ENCODE peak calls at places on chromosomes 3 and 15, in ten cellular contexts. F, B, K, Z, T, G, Q, U, O and A are unnamed samples.

GRCh38 chr3:17118771-17119170 is 234.0 kb downstream of the PLCL2 start:
- DNase-seq in F (no peak), B (no peak), K (no peak), Z (no peak), T (no peak), G (no peak), Q (no peak), U (no peak), O (no peak), A (no peak)

GRCh38 chr15:74202461-74203401 is at the start of gene STRA6:
- DNase-seq in F (no peak), B (peak), K (peak), Z (peak), T (peak), G (no peak), Q (peak), U (no peak), O (no peak), A (no peak)

GRCh38 chr3:194852836-194853508 is 167.3 kb downstream of the FAM43A start:
- DNase-seq in F (no peak), B (no peak), K (no peak), Z (peak), T (no peak), G (no peak), Q (no peak), U (no peak), O (no peak), A (no peak)

GRCh38 chr3:14445773-14446172 is 43.4 kb downstream of the SLC6A6 start:
- DNase-seq in F (no peak), B (no peak), K (no peak), Z (no peak), T (no peak), G (no peak), Q (no peak), U (no peak), O (no peak), A (no peak)

GRCh38 chr15:55320963-55321362 is 1.9 kb downstream of the PIGB start:
- DNase-seq in F (no peak), B (no peak), K (no peak), Z (no peak), T (no peak), G (no peak), Q (no peak), U (no peak), O (no peak), A (no peak)

GRCh38 chr3:30805695-30806094 is 88.8 kb downstream of the GADL1 start:
- DNase-seq in F (no peak), B (no peak), K (no peak), Z (no peak), T (no peak), G (no peak), Q (no peak), U (no peak), O (no peak), A (no peak)

GRCh38 chr15:84598250-84598649 is 2.6 kb upstream of the ZSCAN2 start:
- DNase-seq in F (no peak), B (no peak), K (no peak), Z (peak), T (peak), G (peak), Q (no peak), U (no peak), O (no peak), A (peak)

GRCh38 chr3:14771593-14772497 is 46.9 kb upstream of the FGD5 start:
- DNase-seq in F (no peak), B (no peak), K (no peak), Z (no peak), T (no peak), G (no peak), Q (no peak), U (no peak), O (no peak), A (no peak)

GRCh38 chr15:80159811-80160569 is 7.2 kb downstream of the FAH start:
- DNase-seq in F (no peak), B (no peak), K (no peak), Z (no peak), T (peak), G (no peak), Q (no peak), U (peak), O (no peak), A (no peak)

GRCh38 chr3:50139308-50139707 is 15.8 kb upstream of the SEMA3F start:
- DNase-seq in F (no peak), B (no peak), K (no peak), Z (peak), T (no peak), G (no peak), Q (no peak), U (no peak), O (no peak), A (no peak)

GRCh38 chr15:58521293-58521991 is 89.7 kb downstream of the LIPC start:
- DNase-seq in F (peak), B (peak), K (peak), Z (no peak), T (peak), G (no peak), Q (peak), U (peak), O (peak), A (peak)

GRCh38 chr15:90994417-90995311 is at the start of gene PRC1:
- DNase-seq in F (peak), B (peak), K (peak), Z (peak), T (peak), G (peak), Q (peak), U (peak), O (peak), A (peak)

GRCh38 chr15:35663956-35664355 is 118.0 kb upstream of the DPH6 start:
- DNase-seq in F (no peak), B (no peak), K (no peak), Z (no peak), T (no peak), G (no peak), Q (no peak), U (no peak), O (no peak), A (no peak)

GRCh38 chr15:97998307-97999071 is 38.0 kb downstream of the ARRDC4 start:
- DNase-seq in F (no peak), B (peak), K (no peak), Z (no peak), T (no peak), G (no peak), Q (no peak), U (no peak), O (no peak), A (no peak)

GRCh38 chr15:66835558-66835878 is 133.5 kb downstream of the SMAD6 start:
- DNase-seq in F (no peak), B (no peak), K (no peak), Z (no peak), T (peak), G (peak), Q (no peak), U (peak), O (no peak), A (no peak)

GRCh38 chr15:65409284-65409631 is 13.5 kb downstream of the IGDCC4 start:
- DNase-seq in F (peak), B (peak), K (no peak), Z (no peak), T (peak), G (peak), Q (no peak), U (no peak), O (no peak), A (peak)

GRCh38 chr15:31311735-31312134 is 14.9 kb upstream of the KLF13 start:
- DNase-seq in F (no peak), B (no peak), K (no peak), Z (no peak), T (no peak), G (no peak), Q (no peak), U (no peak), O (no peak), A (no peak)

GRCh38 chr15:63425426-63425825 is 43.8 kb upstream of the CA12 start:
- DNase-seq in F (no peak), B (no peak), K (no peak), Z (no peak), T (no peak), G (no peak), Q (no peak), U (no peak), O (no peak), A (no peak)

GRCh38 chr3:23248594-23249131 is 45.5 kb downstream of the UBE2E2 start:
- DNase-seq in F (no peak), B (no peak), K (no peak), Z (no peak), T (no peak), G (no peak), Q (no peak), U (no peak), O (no peak), A (no peak)

GRCh38 chr3:140438736-140439505 is 238.9 kb upstream of the TRIM42 start:
- DNase-seq in F (no peak), B (no peak), K (no peak), Z (no peak), T (no peak), G (no peak), Q (no peak), U (no peak), O (no peak), A (no peak)

GRCh38 chr3:142447308-142447851 is 457 bp downstream of the XRN1 start:
- DNase-seq in F (no peak), B (peak), K (peak), Z (peak), T (peak), G (peak), Q (peak), U (no peak), O (peak), A (peak)

GRCh38 chr15:89115547-89115946 is 27.3 kb downstream of the ABHD2 start:
- DNase-seq in F (no peak), B (no peak), K (no peak), Z (no peak), T (no peak), G (peak), Q (no peak), U (no peak), O (no peak), A (no peak)

GRCh38 chr15:88610756-88611231 is 10.3 kb upstream of the AEN start:
- DNase-seq in F (no peak), B (no peak), K (no peak), Z (peak), T (peak), G (peak), Q (no peak), U (no peak), O (no peak), A (no peak)

GRCh38 chr3:186789554-186790260 is 6.3 kb downstream of the EIF4A2 start:
- DNase-seq in F (no peak), B (no peak), K (no peak), Z (no peak), T (peak), G (peak), Q (no peak), U (no peak), O (no peak), A (no peak)

GRCh38 chr3:186787642-186788481 is 4.5 kb downstream of the EIF4A2 start:
- DNase-seq in F (no peak), B (no peak), K (no peak), Z (no peak), T (peak), G (peak), Q (no peak), U (no peak), O (no peak), A (no peak)

GRCh38 chr3:186790261-186790981 is 7.0 kb downstream of the EIF4A2 start:
- DNase-seq in F (no peak), B (peak), K (peak), Z (no peak), T (peak), G (peak), Q (peak), U (no peak), O (peak), A (no peak)

GRCh38 chr3:186786810-186787375 is 3.5 kb downstream of the EIF4A2 start:
- DNase-seq in F (no peak), B (no peak), K (no peak), Z (no peak), T (peak), G (peak), Q (no peak), U (no peak), O (no peak), A (no peak)

GRCh38 chr3:186788482-186789370 is 5.3 kb downstream of the EIF4A2 start:
- DNase-seq in F (no peak), B (no peak), K (no peak), Z (no peak), T (peak), G (no peak), Q (no peak), U (no peak), O (no peak), A (no peak)
- H3K4me3 ChIP-seq in F (no peak), B (no peak), K (peak), Z (peak), T (no peak), G (peak), Q (no peak), U (no peak), O (peak), A (no peak)

GRCh38 chr3:146594843-146595482 is 10.2 kb downstream of the PLSCR5 start:
- DNase-seq in F (no peak), B (no peak), K (peak), Z (peak), T (peak), G (peak), Q (no peak), U (no peak), O (peak), A (no peak)
- TF ChIP-seq CTCF in F (peak), B (peak), K (peak), Z (peak), T (peak), G (peak), Q (peak), U (peak), O (peak), A (peak)

DNA sequence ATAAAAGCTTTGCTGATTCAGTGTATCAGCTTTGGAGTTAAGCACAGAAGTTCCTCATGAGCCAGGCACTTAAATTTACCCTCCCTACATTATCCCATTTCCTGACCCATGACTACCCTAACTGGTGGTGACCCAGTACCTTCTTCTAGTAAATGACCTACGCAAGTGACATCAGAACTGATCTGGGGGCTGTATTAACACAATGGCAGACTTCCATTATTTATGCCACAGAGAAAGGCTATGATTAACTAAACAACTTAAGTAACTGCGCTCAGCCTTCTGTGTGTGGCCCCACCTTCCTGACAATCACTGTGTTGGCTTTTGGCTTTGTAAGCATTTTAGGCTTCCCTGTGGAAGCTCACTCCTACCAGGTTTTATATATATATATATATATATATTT is 1.9 kb downstream of the MB21D2 start:
- DNase-seq in F (no peak), B (no peak), K (no peak), Z (peak), T (no peak), G (no peak), Q (no peak), U (no peak), O (no peak), A (no peak)
- H3K4me3 ChIP-seq in F (peak), B (peak), K (peak), Z (peak), T (peak), G (no peak), Q (no peak), U (peak), O (no peak), A (peak)

GRCh38 chr3:178703268-178703975 is 167.2 kb downstream of the KCNMB2 start:
- DNase-seq in F (peak), B (peak), K (no peak), Z (no peak), T (peak), G (no peak), Q (no peak), U (no peak), O (no peak), A (peak)
- TF ChIP-seq CTCF in F (no peak), B (peak), K (no peak), Z (peak), T (no peak), G (no peak), Q (no peak), U (no peak), O (no peak), A (peak)